ENCODE peak calls at places on chromosomes 2 and 18, in five cellular contexts. One of them, this sample, is unnamed.
A peak's percentile ranks its signal among the peaks of the same experiment; 100 is the strongest.

GRCh38 chr2:39780825-39781600 is 2.0 kb upstream of the THUMPD2 start:
- DNase-seq in thoracic aorta: no peak
- DNase-seq in anterior cingulate cortex: no peak
- DNase-seq in SK-N-SH: no peak
- DNase-seq in ACHN: no peak
- DNase-seq in this sample: peak; percentile 7

GRCh38 chr2:234462218-234462992 is 34.5 kb downstream of the ARL4C start:
- DNase-seq in thoracic aorta: no peak
- DNase-seq in anterior cingulate cortex: no peak
- DNase-seq in SK-N-SH: no peak
- DNase-seq in ACHN: no peak
- DNase-seq in this sample: no peak

GRCh38 chr2:43880952-43881351 is 42.2 kb downstream of the ABCG8 start:
- DNase-seq in thoracic aorta: no peak
- DNase-seq in anterior cingulate cortex: no peak
- DNase-seq in SK-N-SH: no peak
- DNase-seq in ACHN: no peak
- DNase-seq in this sample: no peak

GRCh38 chr2:119721462-119721861 is 38.3 kb upstream of the PTPN4 start:
- DNase-seq in thoracic aorta: no peak
- DNase-seq in anterior cingulate cortex: no peak
- DNase-seq in SK-N-SH: no peak
- DNase-seq in ACHN: no peak
- DNase-seq in this sample: no peak

GRCh38 chr18:46332286-46332801 is 228.2 kb downstream of the HAUS1 start:
- DNase-seq in thoracic aorta: no peak
- DNase-seq in anterior cingulate cortex: no peak
- DNase-seq in SK-N-SH: no peak
- DNase-seq in ACHN: no peak
- DNase-seq in this sample: no peak

GRCh38 chr2:7866825-7867224 is 815.0 kb upstream of the ID2 start:
- DNase-seq in thoracic aorta: no peak
- DNase-seq in anterior cingulate cortex: no peak
- DNase-seq in SK-N-SH: no peak
- DNase-seq in ACHN: no peak
- DNase-seq in this sample: no peak

GRCh38 chr2:54380627-54381026 is 75.5 kb upstream of the SPTBN1 start:
- DNase-seq in thoracic aorta: no peak
- DNase-seq in anterior cingulate cortex: no peak
- DNase-seq in SK-N-SH: no peak
- DNase-seq in ACHN: no peak
- DNase-seq in this sample: no peak

GRCh38 chr2:215702116-215702905 is 266.4 kb upstream of the FN1 start:
- DNase-seq in thoracic aorta: no peak
- DNase-seq in anterior cingulate cortex: no peak
- DNase-seq in SK-N-SH: no peak
- DNase-seq in ACHN: no peak
- DNase-seq in this sample: no peak

GRCh38 chr2:206616141-206616540 is 26.1 kb upstream of the FAM237A start:
- DNase-seq in thoracic aorta: no peak
- DNase-seq in anterior cingulate cortex: no peak
- DNase-seq in SK-N-SH: no peak
- DNase-seq in ACHN: no peak
- DNase-seq in this sample: no peak

GRCh38 chr2:96386470-96386869 is 50.9 kb downstream of the NCAPH start:
- DNase-seq in thoracic aorta: no peak
- DNase-seq in anterior cingulate cortex: no peak
- DNase-seq in SK-N-SH: no peak
- DNase-seq in ACHN: no peak
- DNase-seq in this sample: no peak

GRCh38 chr2:10476723-10477442 is 28.8 kb upstream of the ODC1 start:
- DNase-seq in thoracic aorta: no peak
- DNase-seq in anterior cingulate cortex: no peak
- DNase-seq in SK-N-SH: no peak
- DNase-seq in ACHN: no peak
- DNase-seq in this sample: no peak

GRCh38 chr2:12326449-12327190 is 390.1 kb upstream of the TRIB2 start:
- DNase-seq in thoracic aorta: no peak
- DNase-seq in anterior cingulate cortex: no peak
- DNase-seq in SK-N-SH: no peak
- DNase-seq in ACHN: no peak
- DNase-seq in this sample: no peak

GRCh38 chr2:226524381-226524843 is 275.2 kb downstream of the IRS1 start:
- DNase-seq in thoracic aorta: no peak
- DNase-seq in anterior cingulate cortex: no peak
- DNase-seq in SK-N-SH: no peak
- DNase-seq in ACHN: no peak
- DNase-seq in this sample: no peak

GRCh38 chr2:69603146-69603743 is 40.3 kb downstream of the AAK1 start:
- DNase-seq in thoracic aorta: no peak
- DNase-seq in anterior cingulate cortex: no peak
- DNase-seq in SK-N-SH: no peak
- DNase-seq in ACHN: no peak
- DNase-seq in this sample: peak; percentile 37

GRCh38 chr2:58893645-58894336 is 652.7 kb upstream of the FANCL start:
- DNase-seq in thoracic aorta: no peak
- DNase-seq in anterior cingulate cortex: no peak
- DNase-seq in SK-N-SH: no peak
- DNase-seq in ACHN: no peak
- DNase-seq in this sample: no peak

GRCh38 chr18:59885579-59886163 is 14.1 kb upstream of the PMAIP1 start:
- DNase-seq in thoracic aorta: no peak
- DNase-seq in anterior cingulate cortex: no peak
- DNase-seq in SK-N-SH: no peak
- DNase-seq in ACHN: peak; percentile 30
- DNase-seq in this sample: peak; percentile 61

GRCh38 chr2:216142540-216142939 is 33.4 kb downstream of the XRCC5 start:
- DNase-seq in thoracic aorta: no peak
- DNase-seq in anterior cingulate cortex: no peak
- DNase-seq in SK-N-SH: no peak
- DNase-seq in ACHN: no peak
- DNase-seq in this sample: no peak

GRCh38 chr2:165601065-165601830 is 131.8 kb downstream of the CSRNP3 start:
- DNase-seq in thoracic aorta: no peak
- DNase-seq in anterior cingulate cortex: no peak
- DNase-seq in SK-N-SH: no peak
- DNase-seq in ACHN: no peak
- DNase-seq in this sample: no peak

GRCh38 chr2:71892132-71892730 is 255.4 kb downstream of the CYP26B1 start:
- DNase-seq in thoracic aorta: no peak
- DNase-seq in anterior cingulate cortex: no peak
- DNase-seq in SK-N-SH: no peak
- DNase-seq in ACHN: no peak
- DNase-seq in this sample: no peak

This sample was measured in SK-MEL-5.